ENCODE peak calls at places on chromosomes 16 and 17, in four cellular contexts. K is A549, L is K562, V is HepG2. T is an unnamed sample.

GRCh38 chr17:48510761-48511604 is 19.8 kb downstream of the HOXB1 start:
- DNase-seq in L (no peak), V (no peak), K (no peak), T (no peak)

GRCh38 chr17:9924735-9925191 is 19.7 kb upstream of the RCVRN start:
- DNase-seq in K (peak; percentile 78), V (peak; percentile 66), L (peak; percentile 43), T (no peak)

GRCh38 chr16:82603784-82604411 is 22.9 kb upstream of the CDH13 start:
- DNase-seq in L (no peak), V (peak; percentile 13), K (no peak), T (peak; percentile 59)

GRCh38 chr16:1708083-1708767 is 2.2 kb downstream of the MAPK8IP3 start:
- DNase-seq in L (no peak), V (no peak), K (no peak), T (no peak)

GRCh38 chr17:51846561-51846960 is 312.0 kb downstream of the CA10 start:
- DNase-seq in L (no peak), V (no peak), K (no peak), T (no peak)

GRCh38 chr17:46984892-46985291 is 5.8 kb upstream of the RPRML start:
- DNase-seq in L (no peak), K (no peak), V (peak; percentile 49), T (no peak)

GRCh38 chr17:72984145-72984924 is 108.2 kb downstream of the SLC39A11 start:
- DNase-seq in K (no peak), L (no peak), V (no peak), T (no peak)

GRCh38 chr16:87303431-87303930 is 13.7 kb downstream of the C16orf95 start:
- DNase-seq in K (no peak), V (peak; percentile 25), L (peak; percentile 53), T (no peak)

GRCh38 chr16:14301150-14302030 is 230.3 kb downstream of the MRTFB start:
- DNase-seq in V (peak; percentile 49), K (peak; percentile 65), L (peak; percentile 34), T (peak; percentile 50)

GRCh38 chr16:85508388-85508787 is 104.7 kb upstream of the GSE1 start:
- DNase-seq in L (no peak), V (no peak), K (no peak), T (no peak)

GRCh38 chr17:82348866-82349265 is 10.2 kb upstream of the TEX19 start:
- DNase-seq in K (no peak), L (no peak), V (no peak), T (no peak)

GRCh38 chr16:15643453-15644305 is 725 bp upstream of the MARF1 start:
- DNase-seq in V (peak; percentile 84), K (peak; percentile 61), L (no peak), T (no peak)

GRCh38 chr16:80040814-80041213 is 440.3 kb upstream of the MAF start:
- DNase-seq in K (no peak), V (no peak), L (no peak), T (no peak)

GRCh38 chr17:78107976-78108725 is 20.4 kb downstream of the TMC6 start:
- DNase-seq in L (no peak), V (no peak), K (no peak), T (no peak)

GRCh38 chr17:78394209-78394608 is 15.8 kb downstream of the PGS1 start:
- DNase-seq in L (no peak), K (no peak), V (no peak), T (no peak)

GRCh38 chr17:58513913-58514794 is at the start of gene MTMR4:
- DNase-seq in V (peak; percentile 82), K (peak; percentile 84), L (peak; percentile 95), T (peak; percentile 90)

GRCh38 chr16:65429504-65430149 is 307.8 kb upstream of the CDH11 start:
- DNase-seq in L (no peak), K (no peak), V (no peak), T (no peak)

GRCh38 chr17:61809816-61810392 is 53.4 kb downstream of the BRIP1 start:
- DNase-seq in V (no peak), L (no peak), K (no peak), T (no peak)
- TF ChIP-seq JUN in V (no peak), L (no peak), K (no peak), T (no peak)

GRCh38 chr17:49633762-49634486 is 44.0 kb downstream of the SPOP start:
- DNase-seq in V (no peak), L (no peak), K (no peak), T (no peak)
- TF ChIP-seq HMGXB4 in V (no peak), L (no peak), K (no peak), T (no peak)

GRCh38 chr17:68200689-68201424 is 47.0 kb upstream of the AMZ2 start:
- DNase-seq in K (peak; percentile 77), L (peak; percentile 69), V (peak; percentile 75), T (peak; percentile 93)

GRCh38 chr17:68204736-68205135 is 43.1 kb upstream of the AMZ2 start:
- DNase-seq in K (peak; percentile 38), L (peak; percentile 22), V (no peak), T (no peak)

GRCh38 chr17:68207651-68208253 is 40.1 kb upstream of the AMZ2 start:
- DNase-seq in V (no peak), L (no peak), K (no peak), T (no peak)

GRCh38 chr17:68201425-68201785 is 46.4 kb upstream of the AMZ2 start:
- DNase-seq in K (no peak), L (no peak), V (no peak), T (no peak)

GRCh38 chr17:68205251-68205807 is 42.5 kb upstream of the AMZ2 start:
- DNase-seq in V (peak; percentile 80), L (peak; percentile 86), K (peak; percentile 91), T (peak; percentile 90)
- TF ChIP-seq JUN in V (no peak), L (no peak), K (peak; percentile 47), T (no peak)

GRCh38 chr16:11016524-11016988 is 72.2 kb downstream of the CLEC16A start:
- DNase-seq in L (no peak), V (peak; percentile 91), K (peak; percentile 50), T (no peak)

GRCh38 chr16:11017499-11017898 is 73.1 kb downstream of the CLEC16A start:
- DNase-seq in L (no peak), V (no peak), K (no peak), T (no peak)

GRCh38 chr16:11015607-11016006 is 71.2 kb downstream of the CLEC16A start:
- DNase-seq in L (no peak), V (no peak), K (no peak), T (no peak)

GRCh38 chr16:11014159-11014558 is 69.8 kb downstream of the CLEC16A start:
- DNase-seq in K (no peak), V (no peak), L (no peak), T (no peak)

DNA sequence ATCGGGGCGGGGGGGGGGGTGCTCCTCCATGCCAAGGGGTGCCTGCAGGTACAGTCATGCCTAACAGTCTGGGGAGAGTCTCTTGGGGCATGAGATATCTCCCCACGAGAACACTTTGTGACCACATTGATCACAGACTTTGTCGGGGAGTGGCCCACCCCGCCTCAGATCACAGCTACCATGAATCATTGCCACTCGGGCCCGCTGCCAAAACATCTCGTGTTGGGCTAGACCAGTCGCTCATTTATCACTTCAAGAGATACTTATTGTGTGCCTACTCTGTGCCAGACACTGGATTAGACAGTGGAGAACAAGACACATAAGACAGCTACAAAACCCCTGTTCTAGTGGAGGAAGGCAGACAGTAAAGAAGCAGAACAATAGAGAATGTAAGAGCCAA is 72.6 kb downstream of the CLEC16A start:
- DNase-seq in L (no peak), V (peak; percentile 74), K (peak; percentile 62), T (no peak)
- TF ChIP-seq HMGXB4 in L (no peak), V (no peak), K (no peak), T (no peak)

GRCh38 chr16:6018848-6019489 is 921.4 kb upstream of the EEF2KMT start:
- DNase-seq in K (no peak), L (no peak), V (no peak), T (no peak)

GRCh38 chr16:6021544-6021943 is 923.9 kb upstream of the EEF2KMT start:
- DNase-seq in V (no peak), K (no peak), L (no peak), T (no peak)

GRCh38 chr16:6019490-6019991 is 921.9 kb upstream of the EEF2KMT start:
- DNase-seq in V (no peak), K (no peak), L (no peak), T (no peak)

GRCh38 chr16:6023449-6023848 is 925.9 kb upstream of the EEF2KMT start:
- DNase-seq in L (no peak), K (no peak), V (no peak), T (no peak)

GRCh38 chr16:6020162-6020980 is 922.8 kb upstream of the EEF2KMT start:
- DNase-seq in L (no peak), K (no peak), V (no peak), T (no peak)
- TF ChIP-seq JUN in L (no peak), K (no peak), V (no peak), T (no peak)

GRCh38 chr16:22670551-22670970 is 143.4 kb upstream of the HS3ST2 start:
- DNase-seq in K (peak; percentile 60), V (peak; percentile 50), L (peak; percentile 98), T (peak; percentile 59)
- TF ChIP-seq HMGXB4 in K (no peak), V (no peak), L (no peak), T (no peak)

DNA sequence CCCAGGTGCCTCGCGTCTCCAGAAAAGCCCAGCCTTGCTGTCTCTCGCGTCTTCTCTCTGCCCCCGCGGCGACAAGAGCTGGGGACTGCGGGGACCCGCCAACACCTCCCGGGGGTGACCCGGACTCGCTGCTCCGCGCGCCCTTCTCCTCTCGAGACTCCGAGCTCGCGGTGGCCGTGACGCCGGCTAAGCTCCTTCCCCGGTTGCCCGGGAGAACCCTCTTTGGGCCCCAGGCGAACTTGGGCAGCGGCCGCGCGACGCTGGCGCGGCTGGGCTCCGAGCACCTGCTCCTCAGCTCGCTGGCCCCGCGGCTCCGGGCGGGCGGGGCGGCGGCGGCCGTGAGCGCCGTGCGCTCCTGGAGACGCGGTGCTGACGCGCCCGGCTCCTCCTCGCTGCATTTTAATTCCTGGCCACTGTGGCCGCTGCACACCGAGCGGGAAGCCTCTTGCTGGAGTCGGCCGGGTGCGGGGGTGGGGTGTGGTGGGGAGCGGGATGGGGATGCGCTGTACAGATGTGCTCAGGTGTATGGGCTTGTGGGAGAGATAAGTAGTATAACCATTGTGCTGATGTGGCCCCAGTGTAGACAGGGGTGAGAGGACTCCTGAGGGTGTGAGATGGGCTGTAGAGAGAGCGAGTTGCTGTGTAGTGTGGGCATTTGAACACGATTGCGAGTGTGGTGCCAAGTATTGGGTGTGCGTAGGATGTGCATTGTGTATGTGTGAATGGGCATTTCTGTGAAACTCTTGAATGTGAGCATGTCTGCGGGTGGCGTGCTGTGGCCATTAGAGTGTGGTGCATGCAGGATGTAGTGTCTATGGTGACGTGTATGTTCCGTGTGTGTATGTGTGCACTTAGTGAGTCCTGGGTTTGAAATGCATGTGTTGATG is at the start of gene ASIC2:
- DNase-seq in L (peak; percentile 24), V (no peak), K (peak; percentile 40), T (peak; percentile 68)
- TF ChIP-seq JUN in L (no peak), V (no peak), K (no peak), T (no peak)

T was measured in WTC11.